ENCODE peak calls at places on chromosome 22, in four cellular contexts. F, J, X and V are unnamed samples.

GRCh38 chr22:30270841-30271240 is 4.2 kb upstream of the OSM start:
- DNase-seq in J (no peak), F (no peak), X (no peak), V (no peak)

GRCh38 chr22:32623943-32624342 is 149.3 kb downstream of the FBXO7 start:
- DNase-seq in F (no peak), J (no peak), X (no peak), V (no peak)

GRCh38 chr22:42324566-42324965 is 54.1 kb upstream of the TCF20 start:
- DNase-seq in X (no peak), J (no peak), F (no peak), V (no peak)

GRCh38 chr22:30650508-30651116 is 15.0 kb downstream of the SLC35E4 start:
- DNase-seq in F (no peak), J (no peak), X (no peak), V (no peak)

GRCh38 chr22:29205598-29206371 is at the start of gene EMID1:
- DNase-seq in J (peak; percentile 12), F (no peak), X (peak; percentile 67), V (no peak)

GRCh38 chr22:29581799-29582198 is 886 bp upstream of the NIPSNAP1 start:
- DNase-seq in X (peak; percentile 34), J (peak; percentile 84), F (no peak), V (no peak)

GRCh38 chr22:48093981-48094380 is 1331.5 kb downstream of the TBC1D22A start:
- DNase-seq in F (no peak), X (no peak), J (no peak), V (no peak)

GRCh38 chr22:49080631-49081030 is 747.0 kb downstream of the BRD1 start:
- DNase-seq in J (no peak), X (no peak), F (no peak), V (no peak)

GRCh38 chr22:22748297-22748743 is 103.9 kb downstream of the GGTLC2 start:
- DNase-seq in X (peak; percentile 43), F (no peak), J (peak; percentile 64), V (peak; percentile 61)

GRCh38 chr22:31871475-31871874 is 72.9 kb upstream of the YWHAH start:
- DNase-seq in F (no peak), J (no peak), X (no peak), V (no peak)

GRCh38 chr22:21022507-21022906 is 7.5 kb downstream of the P2RX6 start:
- DNase-seq in J (no peak), F (no peak), X (no peak), V (no peak)

GRCh38 chr22:25823276-25823675 is 81.3 kb downstream of the MYO18B start:
- DNase-seq in J (no peak), F (no peak), X (no peak), V (no peak)

GRCh38 chr22:36546092-36546804 is 17.3 kb upstream of the EIF3D start:
- DNase-seq in F (peak; percentile 73), J (peak; percentile 67), X (peak; percentile 92), V (peak; percentile 67)

GRCh38 chr22:35435201-35435712 is 35.3 kb downstream of the MCM5 start:
- DNase-seq in F (no peak), X (no peak), J (no peak), V (no peak)

GRCh38 chr22:49349841-49350381 is 477.8 kb downstream of the BRD1 start:
- DNase-seq in F (no peak), X (no peak), J (no peak), V (peak; percentile 25)

GRCh38 chr22:30694638-30695350 is at the start of gene OSBP2:
- DNase-seq in J (peak; percentile 19), X (peak; percentile 55), F (no peak), V (no peak)

GRCh38 chr22:26777402-26777801 is 120.0 kb downstream of the MIAT start:
- DNase-seq in X (peak; percentile 93), F (no peak), J (peak; percentile 5), V (no peak)

GRCh38 chr22:43017525-43018290 is 2.8 kb upstream of the PACSIN2 start:
- DNase-seq in F (no peak), J (no peak), X (no peak), V (no peak)

GRCh38 chr22:20239063-20239950 is 28.8 kb downstream of the RTN4R start:
- DNase-seq in F (no peak), J (no peak), X (no peak), V (no peak)

GRCh38 chr22:28629420-28630184 is 50.0 kb downstream of the TTC28 start:
- DNase-seq in X (peak; percentile 42), F (peak; percentile 19), J (no peak), V (no peak)

GRCh38 chr22:17103351-17103750 is 17.8 kb downstream of the TMEM121B start:
- DNase-seq in F (no peak), J (no peak), X (no peak), V (no peak)

GRCh38 chr22:41215926-41216325 is 10.8 kb downstream of the L3MBTL2 start:
- DNase-seq in X (no peak), J (no peak), F (no peak), V (no peak)
- TF ChIP-seq CTCF in X (no peak), J (no peak), F (no peak), V (no peak)

GRCh38 chr22:50489363-50490243 is 2.9 kb downstream of the MIOX start:
- DNase-seq in F (no peak), X (no peak), J (no peak), V (no peak)
- H3K4me3 ChIP-seq in F (no peak overlapping the region), X (no peak overlapping the region), J (no peak overlapping the region), V (no peak overlapping the region)

DNA sequence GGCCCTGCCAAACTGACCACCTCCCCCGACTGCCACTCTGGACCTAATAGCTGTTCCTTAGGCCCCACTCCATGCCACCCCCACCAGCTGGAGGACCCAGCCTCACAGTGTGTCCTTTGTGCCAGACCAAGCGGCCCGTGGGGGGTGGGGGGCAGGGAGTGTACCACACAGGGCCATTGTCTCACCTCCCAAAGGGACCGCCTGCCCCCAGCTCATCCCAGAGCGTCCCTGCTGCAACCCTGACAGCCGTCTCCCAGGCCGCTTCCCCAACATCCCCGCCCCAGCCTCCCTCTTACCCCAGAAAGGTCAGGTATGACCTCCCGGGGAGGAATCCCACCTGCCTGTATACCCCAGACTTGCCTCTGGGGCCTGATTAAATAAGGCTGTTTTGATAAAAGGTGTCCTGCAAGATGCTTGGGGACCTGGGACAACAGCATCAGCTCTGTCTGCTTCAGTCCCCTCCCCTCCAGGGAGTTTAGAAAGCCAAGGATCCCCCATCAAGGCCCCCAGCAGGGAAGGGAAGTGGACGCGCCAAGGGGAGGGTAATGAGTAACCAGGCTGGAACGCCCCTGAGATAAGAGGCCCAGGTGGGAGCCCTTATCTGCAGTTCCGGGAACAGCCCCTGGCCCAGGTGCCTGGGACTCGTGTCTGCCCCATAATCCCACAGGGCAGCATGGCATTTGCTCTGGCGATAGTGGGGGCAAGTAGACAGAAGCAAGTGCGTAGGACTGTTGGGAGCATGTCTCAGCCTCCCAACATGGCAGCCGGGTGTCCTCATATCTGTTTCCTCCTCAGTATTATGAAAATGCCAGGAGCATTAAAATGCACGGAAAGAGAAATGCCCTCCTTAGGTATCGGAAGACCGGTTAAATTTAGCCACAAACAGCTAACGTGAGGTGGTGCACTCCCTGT is 9.0 kb downstream of the CDC42EP1 start:
- DNase-seq in J (no peak), F (no peak), X (peak; percentile 59), V (no peak)
- H3K9me2 ChIP-seq in J (no peaks in the 10 kb centered on the region), F (no peaks in the 10 kb centered on the region), X (no peaks in the 10 kb centered on the region), V (no peaks in the 10 kb centered on the region)

GRCh38 chr22:19085233-19086043 is 36.8 kb downstream of the DGCR2 start:
- DNase-seq in F (no peak), X (peak; percentile 37), J (peak; percentile 51), V (peak; percentile 85)
- TF ChIP-seq CTCF in F (peak; percentile 61), X (peak; percentile 48), J (peak; percentile 58), V (peak; percentile 79)

GRCh38 chr22:39242389-39242808 is 2.4 kb downstream of the PDGFB start:
- DNase-seq in X (peak; percentile 77), F (no peak), J (no peak), V (no peak)
- H3K4me3 ChIP-seq in X (peak overlapping the region; percentile 78), F (peak overlapping the region; percentile 80), J (peak overlapping the region; percentile 95), V (no peak overlapping the region)

GRCh38 chr22:44317886-44318637 is 5.3 kb upstream of the SHISAL1 start:
- DNase-seq in J (no peak), X (no peak), F (no peak), V (no peak)
- H3K9me2 ChIP-seq in J (no peaks in the 10 kb centered on the region), X (no peaks in the 10 kb centered on the region), F (no peaks in the 10 kb centered on the region), V (no peaks in the 10 kb centered on the region)

DNA sequence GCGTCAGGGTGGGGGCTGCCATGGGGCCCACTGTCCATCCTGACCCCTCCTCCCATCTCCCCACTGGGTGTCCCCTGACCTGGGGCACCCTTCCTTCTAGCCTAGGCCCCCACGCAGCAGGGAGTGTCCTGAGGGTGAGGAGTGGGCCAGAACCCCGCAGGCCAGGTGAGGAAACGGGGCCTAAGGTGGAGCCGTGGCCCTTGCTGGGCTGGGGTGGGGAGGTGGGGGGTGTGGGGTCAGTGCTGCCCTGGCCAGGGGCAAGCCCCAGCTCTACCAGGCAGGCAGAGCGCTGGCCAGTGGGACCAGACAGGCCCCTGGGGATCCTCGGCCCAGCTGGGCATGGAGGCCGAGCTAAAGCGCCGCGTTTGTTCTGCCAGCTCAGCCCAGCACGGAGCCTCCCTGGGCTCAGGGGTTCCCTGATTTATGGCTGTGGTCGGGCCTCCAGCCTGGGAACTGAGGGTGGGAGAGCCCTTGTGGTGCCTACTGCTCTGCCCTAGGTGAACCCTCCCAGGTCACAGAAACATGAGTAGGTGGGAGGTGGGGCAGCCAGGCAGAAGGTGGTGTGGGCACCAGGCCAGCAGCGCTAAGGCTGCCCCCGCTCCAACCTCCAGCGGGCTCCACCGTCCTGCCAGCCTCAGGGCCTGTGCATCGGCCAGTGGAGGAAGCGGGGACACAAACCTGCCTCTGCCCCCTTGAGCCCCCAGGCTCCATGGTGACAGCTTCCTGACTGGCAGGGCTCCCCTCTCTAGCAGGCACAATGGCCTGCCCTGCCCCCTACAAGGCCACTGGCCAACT is 22.4 kb downstream of the TRMU start:
- DNase-seq in X (no peak), J (no peak), F (no peak), V (no peak)
- TF ChIP-seq CTCF in X (no peak), J (no peak), F (no peak), V (no peak)

GRCh38 chr22:46537221-46537945 is at the start of gene CELSR1:
- DNase-seq in X (peak; percentile 71), F (no peak), J (peak; percentile 55), V (no peak)
- H3K4me3 ChIP-seq in X (peak within 1 kb of the TSS; percentile 66), F (peak within 1 kb of the TSS; percentile 57), J (peak within 1 kb of the TSS; percentile 81), V (no peak within 1 kb of the TSS)

GRCh38 chr22:39990688-39991087 is 4.1 kb upstream of the FAM83F start:
- DNase-seq in J (no peak), X (no peak), F (no peak), V (no peak)
- H3K9me2 ChIP-seq in J (no peaks in the 10 kb centered on the region), X (no peaks in the 10 kb centered on the region), F (no peaks in the 10 kb centered on the region), V (no peaks in the 10 kb centered on the region)